ENCODE peak calls at places on chromosomes 3 and 15, in four cellular contexts. F is GM23338, Y is PC-9, W is GM06990. C is an unnamed sample. For H3K36me3, the result is how much of the 10 kb centered on the place peaks cover.

GRCh38 chr3:148930785-148931184 is 60.6 kb upstream of the GYG1 start:
- DNase-seq in Y (no peak), W (no peak), F (no peak), C (no peak)

GRCh38 chr3:156519758-156520162 is 35.2 kb downstream of the SSR3 start:
- DNase-seq in Y (no peak), W (no peak), F (no peak), C (peak)

GRCh38 chr3:78632925-78633324 is 1134.9 kb downstream of the ROBO1 start:
- DNase-seq in W (no peak), Y (no peak), F (no peak), C (no peak)

GRCh38 chr3:122646146-122646988 is 34.3 kb upstream of the PARP14 start:
- DNase-seq in F (no peak), Y (no peak), W (no peak), C (no peak)

GRCh38 chr15:40953713-40954074 is 423 bp downstream of the CHAC1 start:
- DNase-seq in Y (no peak), F (peak), W (no peak), C (no peak)

GRCh38 chr3:41339758-41340157 is 140.5 kb downstream of the CTNNB1 start:
- DNase-seq in F (no peak), W (no peak), Y (no peak), C (no peak)

GRCh38 chr3:132002039-132002438 is 32.8 kb downstream of the CPNE4 start:
- DNase-seq in F (no peak), Y (no peak), W (no peak), C (no peak)

GRCh38 chr3:65575376-65575840 is 463.3 kb downstream of the MAGI1 start:
- DNase-seq in Y (peak), W (no peak), F (no peak), C (peak)

GRCh38 chr3:155835341-155836071 is 18.7 kb downstream of the SLC33A1 start:
- DNase-seq in F (no peak), W (no peak), Y (no peak), C (no peak)

GRCh38 chr3:177157492-177157891 is 39.8 kb downstream of the TBL1XR1 start:
- DNase-seq in Y (no peak), F (peak), W (no peak), C (no peak)

GRCh38 chr3:188151438-188151837 is 2.5 kb upstream of the LPP start:
- DNase-seq in W (no peak), Y (peak), F (no peak), C (no peak)

GRCh38 chr3:9036327-9037112 is 73.2 kb upstream of the RAD18 start:
- DNase-seq in F (no peak), Y (no peak), W (no peak), C (no peak)

GRCh38 chr15:86089422-86089821 is 9.8 kb downstream of the AGBL1 start:
- DNase-seq in Y (no peak), F (peak), W (no peak), C (no peak)

GRCh38 chr3:184180165-184180564 is 5.5 kb downstream of the AP2M1 start:
- DNase-seq in Y (no peak), F (no peak), W (no peak), C (no peak)

GRCh38 chr3:59052803-59053411 is 3.1 kb upstream of the CFAP20DC start:
- DNase-seq in W (no peak), F (peak), Y (no peak), C (no peak)

GRCh38 chr3:132735589-132735988 is 13.4 kb upstream of the NPHP3 start:
- DNase-seq in F (no peak), Y (no peak), W (no peak), C (no peak)

GRCh38 chr3:105195260-105195659 is 171.4 kb upstream of the ALCAM start:
- DNase-seq in W (no peak), F (no peak), Y (no peak), C (peak)

GRCh38 chr3:149575213-149575961 is 82.4 kb downstream of the WWTR1 start:
- DNase-seq in W (no peak), Y (no peak), F (no peak), C (no peak)

GRCh38 chr3:65961733-65962132 is 77.0 kb downstream of the MAGI1 start:
- DNase-seq in W (no peak), Y (no peak), F (no peak), C (no peak)

GRCh38 chr15:95286911-95287769 is 1043.4 kb upstream of the NR2F2 start:
- DNase-seq in Y (no peak), W (no peak), F (peak), C (no peak)

GRCh38 chr3:4306860-4307259 is 3.7 kb downstream of the SETMAR start:
- DNase-seq in Y (no peak), W (no peak), F (no peak), C (no peak)

GRCh38 chr15:71549100-71549499 is 261.3 kb upstream of the NR2E3 start:
- DNase-seq in Y (no peak), F (no peak), W (no peak), C (no peak)

GRCh38 chr3:45105855-45106655 is 40.1 kb downstream of the CDCP1 start:
- DNase-seq in Y (no peak), W (no peak), F (no peak), C (peak)

GRCh38 chr15:33131880-33132279 is 62.6 kb downstream of the FMN1 start:
- DNase-seq in W (no peak), F (no peak), Y (no peak), C (no peak)

GRCh38 chr15:61144055-61144454 is 85.0 kb downstream of the RORA start:
- DNase-seq in F (peak), W (no peak), Y (no peak), C (no peak)

GRCh38 chr3:12186515-12187286 is 28.0 kb upstream of the TIMP4 start:
- DNase-seq in Y (no peak), W (no peak), F (no peak), C (no peak)

GRCh38 chr15:71447328-71448250 is 332.3 kb downstream of the THSD4 start:
- DNase-seq in Y (peak), W (no peak), F (no peak), C (peak)

GRCh38 chr3:112582242-112582874 is 20.5 kb downstream of the SLC35A5 start:
- DNase-seq in Y (peak), W (peak), F (peak), C (peak)

GRCh38 chr3:4986611-4987373 is 7.6 kb downstream of the BHLHE40 start:
- DNase-seq in F (peak), W (peak), Y (peak), C (peak)

DNA sequence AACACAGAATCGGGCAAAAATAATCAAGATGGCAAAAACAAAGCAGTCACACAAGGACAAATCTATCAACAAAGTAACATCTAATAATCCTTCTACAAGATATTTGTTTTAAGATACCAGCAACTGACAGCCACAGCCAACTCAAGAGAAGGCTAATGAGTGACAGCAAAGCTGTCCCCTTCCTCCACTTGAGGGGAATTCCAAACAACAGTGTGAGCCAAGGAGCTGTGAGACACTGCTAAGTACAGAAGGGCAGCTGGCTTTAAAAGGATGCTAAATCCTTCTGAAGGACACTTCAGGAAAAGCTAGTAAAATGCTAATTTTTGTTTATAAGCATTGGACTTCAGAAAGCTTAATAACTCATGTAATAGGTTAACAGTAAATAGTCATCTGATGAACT is 120.4 kb upstream of the GOLGA8J start:
- DNase-seq in F (peak), Y (no peak), W (no peak), C (no peak)
- TF ChIP-seq CTCF in F (no peak), Y (no peak), W (no peak), C (no peak)

DNA sequence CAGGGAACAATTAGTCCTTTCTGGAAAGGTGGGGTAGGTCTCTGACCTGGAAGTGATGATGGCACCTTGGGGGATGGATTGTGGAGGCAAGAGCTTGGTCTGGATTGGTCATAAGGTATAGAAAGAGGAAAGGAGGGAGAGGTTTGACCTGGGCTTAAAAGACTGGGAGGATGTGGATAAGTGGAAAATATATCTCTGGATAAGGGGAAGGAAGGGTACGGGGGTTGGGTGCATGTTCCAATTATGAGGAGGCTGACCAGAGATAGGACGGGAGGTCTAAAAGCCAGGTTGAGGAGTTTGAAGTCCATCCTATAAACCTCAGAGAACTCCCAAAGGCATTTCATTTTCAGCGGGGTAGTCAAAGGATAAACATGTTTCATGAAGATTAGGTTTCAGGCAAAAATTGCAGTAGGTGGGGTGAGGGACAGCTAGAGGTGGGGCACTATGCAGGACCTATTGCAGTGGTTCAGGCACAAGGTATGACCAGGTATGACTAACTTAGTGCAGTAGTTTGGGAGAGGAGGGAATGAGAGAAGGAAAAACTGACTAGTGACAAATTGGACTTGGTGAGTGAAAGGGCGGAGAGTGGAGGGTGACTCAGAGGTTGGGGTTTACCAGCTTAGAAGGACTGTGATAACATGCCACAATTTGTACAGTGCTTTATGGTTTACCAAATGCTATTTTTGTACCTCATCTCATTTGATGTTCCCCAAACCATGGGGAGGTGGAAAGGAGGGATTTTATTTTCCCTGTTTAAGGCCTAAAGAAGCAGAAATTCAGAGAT is 10.7 kb downstream of the PDE8A start:
- DNase-seq in W (no peak), Y (peak), F (no peak), C (peak)
- H3K4me3 ChIP-seq in W (no peak), Y (no peak), F (no peak), C (no peak)

GRCh38 chr15:66751579-66751978 is 49.5 kb downstream of the SMAD6 start:
- DNase-seq in F (no peak), Y (peak), W (no peak), C (no peak)
- H3K36me3 ChIP-seq in F (under half), Y (under half), W (under half), C (under half)

GRCh38 chr15:62824111-62824737 is 218.3 kb upstream of the TPM1 start:
- DNase-seq in F (no peak), Y (peak), W (no peak), C (no peak)

GRCh38 chr15:62832231-62832630 is 210.3 kb upstream of the TPM1 start:
- DNase-seq in W (no peak), F (no peak), Y (peak), C (no peak)

GRCh38 chr15:62833671-62834070 is 208.9 kb upstream of the TPM1 start:
- DNase-seq in W (no peak), Y (no peak), F (no peak), C (no peak)

DNA sequence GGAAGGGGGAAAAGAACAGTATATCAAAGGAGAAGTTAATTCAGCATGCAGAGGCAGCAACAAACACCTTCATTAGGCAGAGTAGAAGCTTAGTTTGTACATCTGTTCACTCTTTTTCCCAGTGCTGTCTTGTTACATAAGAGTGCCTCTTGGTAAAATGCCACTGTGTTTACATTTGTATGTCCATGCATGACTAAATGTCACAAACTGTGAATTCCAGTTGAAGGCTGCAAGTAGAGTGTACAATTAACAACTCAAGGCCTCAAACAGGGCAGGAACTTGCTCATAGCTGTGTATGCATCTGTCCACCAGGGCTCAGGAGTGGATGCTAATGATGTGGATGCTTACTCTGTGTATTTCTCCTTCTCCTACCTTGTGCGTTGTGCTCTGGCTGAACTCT is 214.2 kb upstream of the TPM1 start:
- DNase-seq in F (no peak), Y (no peak), W (no peak), C (no peak)
- TF ChIP-seq CTCF in F (no peak), Y (no peak), W (no peak), C (peak)

GRCh38 chr15:64843996-64844395 is 2.3 kb downstream of the PLEKHO2 start:
- DNase-seq in F (no peak), W (no peak), Y (no peak), C (no peak)

GRCh38 chr15:64845826-64846225 is 4.1 kb downstream of the PLEKHO2 start:
- DNase-seq in W (no peak), F (no peak), Y (no peak), C (no peak)

GRCh38 chr15:64845183-64845611 is 3.5 kb downstream of the PLEKHO2 start:
- DNase-seq in Y (no peak), F (no peak), W (no peak), C (no peak)

GRCh38 chr15:64842986-64843561 is 1.4 kb downstream of the PLEKHO2 start:
- DNase-seq in W (no peak), Y (no peak), F (no peak), C (no peak)

GRCh38 chr15:64844576-64845140 is 2.9 kb downstream of the PLEKHO2 start:
- DNase-seq in Y (no peak), W (no peak), F (no peak), C (no peak)
- H3K4me3 ChIP-seq in Y (no peak), W (peak), F (peak), C (no peak)

DNA sequence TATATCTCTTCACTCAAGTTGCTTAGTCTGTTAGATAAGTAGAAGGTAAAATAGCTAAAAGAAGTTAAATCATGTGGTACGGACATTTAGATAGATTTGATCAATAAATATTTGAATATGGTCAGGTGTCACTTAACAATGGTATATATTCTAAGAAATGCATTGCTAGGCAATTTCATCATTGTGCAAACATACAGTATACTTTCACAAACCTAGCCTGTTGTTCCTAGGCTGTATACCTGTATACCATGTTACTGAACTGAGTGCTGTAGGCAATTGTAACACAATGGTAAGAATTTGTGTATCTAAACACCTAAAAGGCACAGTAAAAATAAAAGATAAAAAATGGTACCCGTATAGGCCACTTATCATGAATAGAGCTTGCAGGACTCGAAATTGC is 112.8 kb upstream of the CGNL1 start:
- DNase-seq in W (no peak), F (no peak), Y (no peak), C (no peak)
- H3K36me3 ChIP-seq in W (under half), F (under half), Y (under half), C (under half)

DNA sequence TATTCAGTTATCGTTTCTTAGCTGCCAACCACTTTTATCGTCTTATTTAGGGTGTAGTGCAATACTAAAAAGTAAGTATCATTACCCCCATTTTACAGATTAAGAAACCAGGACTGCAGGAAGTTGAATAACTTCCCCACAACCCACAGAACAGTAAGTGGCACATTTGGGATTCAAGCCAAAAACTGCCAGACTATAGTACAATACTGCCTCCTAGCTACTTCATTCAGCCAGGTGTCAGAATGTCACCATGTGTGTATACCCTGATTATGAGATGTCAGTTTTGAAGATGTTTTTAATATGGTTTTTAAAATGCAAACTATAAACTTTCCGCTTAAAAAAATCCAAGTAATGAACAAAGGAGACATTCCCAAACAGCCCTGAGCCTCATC is 74.2 kb upstream of the PROK2 start:
- DNase-seq in Y (no peak), W (no peak), F (peak), C (no peak)
- TF ChIP-seq CTCF in Y (peak), W (peak), F (peak), C (peak)

DNA sequence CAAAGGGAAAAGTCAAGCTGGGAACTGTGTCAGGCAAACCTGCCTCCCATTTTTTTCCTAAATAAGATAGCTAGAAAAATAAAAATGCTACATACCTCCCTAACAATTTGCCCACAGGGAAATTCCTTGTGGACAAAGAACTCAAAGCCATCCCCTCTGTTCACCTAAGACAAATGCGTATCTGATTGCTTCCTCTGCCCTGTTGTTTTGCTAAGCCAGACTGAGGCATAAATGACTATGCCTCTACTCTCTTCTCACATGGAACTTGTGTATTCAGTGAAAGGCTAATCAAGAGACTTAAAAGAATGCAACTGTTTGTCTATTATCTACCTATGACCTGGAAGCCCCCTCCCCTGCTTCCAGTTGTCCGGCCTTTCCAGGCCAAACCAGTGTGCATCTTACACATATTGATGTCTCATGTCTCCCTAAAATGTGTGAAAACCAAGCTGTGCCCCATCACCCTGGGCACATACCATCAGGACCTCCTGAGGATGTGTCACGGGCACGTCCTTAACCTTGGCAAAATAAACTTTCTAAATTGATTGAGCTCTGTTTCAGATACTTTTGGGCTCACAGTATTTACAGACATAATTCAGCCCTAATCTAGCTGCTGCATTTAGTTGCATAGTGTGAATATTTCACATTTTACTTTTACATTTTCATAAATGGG is 15.8 kb downstream of the CHD2 start:
- DNase-seq in Y (no peak), W (no peak), F (peak), C (no peak)
- H3K4me3 ChIP-seq in Y (no peak), W (no peak), F (no peak), C (no peak)

GRCh38 chr15:92383528-92384326 is 10.0 kb upstream of the ST8SIA2 start:
- DNase-seq in Y (no peak), F (peak), W (no peak), C (no peak)
- H3K36me3 ChIP-seq in Y (under half), F (under half), W (under half), C (under half)